ENCODE peak calls at places on chromosomes 11 and 22, in seven cellular contexts. K, Q, U, R, D, B and P are unnamed samples.

GRCh38 chr11:109547356-109548027 is 125.5 kb downstream of the C11orf87 start:
- DNase-seq in K (peak; percentile 32), Q (no peak), U (peak; percentile 91), R (no peak), D (no peak), B (no peak), P (no peak)

GRCh38 chr11:67442504-67443398 is 525 bp downstream of the CORO1B start:
- DNase-seq in K (no peak), Q (no peak), U (no peak), R (no peak), D (no peak), B (no peak), P (no peak)

GRCh38 chr11:1508986-1509385 is 22.4 kb upstream of the MOB2 start:
- DNase-seq in K (peak; percentile 51), Q (no peak), U (no peak), R (no peak), D (no peak), B (no peak), P (no peak)

GRCh38 chr22:37797874-37798500 is 9.7 kb upstream of the GCAT start:
- DNase-seq in K (no peak), Q (no peak), U (no peak), R (no peak), D (no peak), B (no peak), P (no peak)

GRCh38 chr11:35141034-35141433 is 2.1 kb downstream of the CD44 start:
- DNase-seq in K (no peak), Q (no peak), U (no peak), R (no peak), D (no peak), B (no peak), P (no peak)

GRCh38 chr11:3069425-3069824 is 12.2 kb upstream of the CARS1 start:
- DNase-seq in K (no peak), Q (no peak), U (no peak), R (no peak), D (no peak), B (no peak), P (no peak)

GRCh38 chr22:22855617-22856308 is 31.9 kb upstream of the IGLL5 start:
- DNase-seq in K (no peak), Q (peak; percentile 61), U (no peak), R (peak; percentile 36), D (peak; percentile 54), B (no peak), P (no peak)

GRCh38 chr22:35645646-35646045 is 2.6 kb upstream of the APOL6 start:
- DNase-seq in K (no peak), Q (no peak), U (no peak), R (no peak), D (no peak), B (no peak), P (no peak)

GRCh38 chr11:76515494-76515893 is 70.7 kb downstream of the EMSY start:
- DNase-seq in K (no peak), Q (no peak), U (no peak), R (no peak), D (no peak), B (no peak), P (no peak)

GRCh38 chr11:77732143-77732542 is 88.4 kb downstream of the RSF1 start:
- DNase-seq in K (no peak), Q (no peak), U (no peak), R (no peak), D (no peak), B (no peak), P (no peak)

GRCh38 chr11:79902493-79902892 is 461.7 kb upstream of the TENM4 start:
- DNase-seq in K (no peak), Q (no peak), U (peak; percentile 11), R (no peak), D (no peak), B (no peak), P (no peak)

GRCh38 chr11:27473017-27473406 is 422 bp upstream of the LGR4 start:
- DNase-seq in K (no peak), Q (no peak), U (no peak), R (no peak), D (no peak), B (no peak), P (no peak)

GRCh38 chr22:37476389-37477329 is 9.5 kb downstream of the MFNG start:
- DNase-seq in K (no peak), Q (no peak), U (no peak), R (no peak), D (no peak), B (no peak), P (no peak)

GRCh38 chr11:67438121-67438902 is 830 bp upstream of the PTPRCAP start:
- DNase-seq in K (no peak), Q (peak; percentile 63), U (no peak), R (no peak), D (no peak), B (no peak), P (no peak)

GRCh38 chr22:22123118-22123959 is 121.2 kb upstream of the VPREB1 start:
- DNase-seq in K (no peak), Q (no peak), U (no peak), R (no peak), D (no peak), B (no peak), P (no peak)

GRCh38 chr11:83467841-83468240 is 181.7 kb upstream of the CCDC90B start:
- DNase-seq in K (no peak), Q (no peak), U (no peak), R (no peak), D (no peak), B (no peak), P (no peak)

GRCh38 chr11:70625921-70626518 is 227.7 kb downstream of the CTTN start:
- DNase-seq in K (no peak), Q (no peak), U (no peak), R (no peak), D (peak; percentile 57), B (no peak), P (no peak)

GRCh38 chr11:47152953-47153950 is 23.4 kb downstream of the ARFGAP2 start:
- DNase-seq in K (peak; percentile 72), Q (peak; percentile 85), U (peak; percentile 49), R (peak; percentile 73), D (peak; percentile 84), B (peak; percentile 75), P (peak; percentile 63)

GRCh38 chr11:100964400-100964799 is 165.2 kb downstream of the PGR start:
- DNase-seq in K (no peak), Q (no peak), U (peak; percentile 72), R (no peak), D (no peak), B (no peak), P (no peak)

GRCh38 chr22:40033586-40034380 is 39.0 kb downstream of the FAM83F start:
- DNase-seq in K (no peak), Q (no peak), U (no peak), R (no peak), D (no peak), B (no peak), P (no peak)

GRCh38 chr11:35549787-35550186 is 24.4 kb upstream of the PAMR1 start:
- DNase-seq in K (peak; percentile 51), Q (no peak), U (peak; percentile 99), R (no peak), D (peak; percentile 34), B (peak; percentile 61), P (peak; percentile 76)

GRCh38 chr11:35272391-35272821 is 133.4 kb downstream of the CD44 start:
- DNase-seq in K (no peak), Q (peak; percentile 64), U (no peak), R (no peak), D (no peak), B (no peak), P (no peak)

GRCh38 chr22:50730941-50731661 is 6.9 kb upstream of the ACR start:
- DNase-seq in K (peak; percentile 62), Q (no peak), U (no peak), R (no peak), D (no peak), B (no peak), P (no peak)

GRCh38 chr11:125457814-125458343 is 38.2 kb downstream of the FEZ1 start:
- DNase-seq in K (no peak), Q (no peak), U (peak; percentile 91), R (no peak), D (no peak), B (peak; percentile 39), P (peak; percentile 25)

GRCh38 chr11:39910087-39910486 is 1549.4 kb downstream of the LRRC4C start:
- DNase-seq in K (no peak), Q (no peak), U (no peak), R (no peak), D (no peak), B (no peak), P (no peak)

GRCh38 chr22:33969052-33969451 is 48.8 kb upstream of the LARGE1 start:
- DNase-seq in K (no peak), Q (no peak), U (no peak), R (no peak), D (no peak), B (no peak), P (no peak)

GRCh38 chr22:40485813-40486610 is 115.6 kb downstream of the SGSM3 start:
- DNase-seq in K (no peak), Q (no peak), U (peak; percentile 83), R (no peak), D (no peak), B (no peak), P (no peak)

GRCh38 chr11:118353084-118353710 is 6.2 kb upstream of the UBE4A start:
- DNase-seq in K (no peak), Q (no peak), U (no peak), R (no peak), D (no peak), B (no peak), P (no peak)
- TF ChIP-seq CTCF in K (peak; percentile 62), Q (no peak), U (peak; percentile 47), R (peak; percentile 65), D (peak; percentile 70), B (no peak), P (peak; percentile 53)

GRCh38 chr22:28025866-28026575 is 107.0 kb upstream of the PITPNB start:
- DNase-seq in K (no peak), Q (no peak), U (no peak), R (no peak), D (no peak), B (no peak), P (no peak)
- TF ChIP-seq CTCF in K (no peak), Q (no peak), U (no peak), R (no peak), D (no peak), B (no peak), P (no peak)

DNA sequence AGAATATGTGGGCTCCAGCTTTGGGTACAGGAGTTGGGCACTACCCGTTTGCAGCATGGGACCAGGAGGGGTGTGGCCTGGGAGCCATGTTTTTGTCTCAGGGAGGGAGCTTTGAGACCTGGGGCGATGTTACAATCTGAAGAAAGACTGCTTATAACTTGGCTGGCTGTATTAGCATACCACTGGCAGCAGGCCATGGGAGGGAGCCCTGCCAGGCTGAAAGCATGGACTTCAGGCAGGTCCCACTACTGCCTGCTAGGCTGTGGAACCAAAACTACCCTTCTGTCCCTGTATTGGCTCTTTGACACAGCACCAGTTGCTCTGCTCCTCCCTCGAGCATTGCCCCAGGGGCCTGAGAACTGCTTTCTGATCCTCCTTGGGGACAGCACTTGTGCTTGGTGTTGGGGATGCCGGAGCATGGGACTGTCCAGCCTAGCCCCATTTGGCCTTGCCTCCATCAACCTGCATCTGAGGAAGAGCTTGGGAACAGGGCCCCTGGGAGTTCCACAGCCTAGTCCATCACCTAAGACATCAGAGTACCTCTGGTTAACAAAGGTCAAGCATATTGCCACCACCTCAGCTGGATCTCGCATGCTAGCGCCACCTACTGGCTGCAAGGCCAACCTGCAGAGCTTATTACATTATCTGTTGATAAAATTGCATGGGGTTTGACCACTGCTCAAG is 217.4 kb downstream of the SBF2 start:
- DNase-seq in K (no peak), Q (peak; percentile 55), U (peak; percentile 36), R (no peak), D (peak; percentile 61), B (no peak), P (peak; percentile 35)
- TF ChIP-seq CTCF in K (peak; percentile 61), Q (peak; percentile 84), U (peak; percentile 64), R (peak; percentile 65), D (peak; percentile 91), B (no peak), P (peak; percentile 45)

GRCh38 chr11:12157241-12157661 is 46.9 kb downstream of the MICAL2 start:
- DNase-seq in K (no peak), Q (no peak), U (peak; percentile 97), R (no peak), D (no peak), B (no peak), P (no peak)
- TF ChIP-seq CTCF in K (no peak), Q (no peak), U (no peak), R (no peak), D (no peak), B (no peak), P (no peak)